ENCODE peak calls at places on chromosome 20, in seven cellular contexts. J is hepatocyte; Q is left lung; Y is CD8-positive, alpha-beta memory T cell; A is uterus; I is RWPE1; K is aorta. H is an unnamed sample.

GRCh38 chr20:2394411-2395055 is 13.8 kb downstream of the TGM6 start:
- DNase-seq in J (no peak), Q (no peak), Y (no peak), A (no peak), I (no peak), K (no peak), H (no peak)

GRCh38 chr20:37295595-37295994 is 6.1 kb downstream of the MANBAL start:
- DNase-seq in J (no peak), Q (no peak), Y (no peak), A (no peak), I (peak), K (no peak), H (no peak)

GRCh38 chr20:57097245-57097935 is 169.1 kb downstream of the BMP7 start:
- DNase-seq in J (no peak), Q (no peak), Y (no peak), A (no peak), I (no peak), K (no peak), H (no peak)

GRCh38 chr20:4808872-4809271 is 87.2 kb downstream of the PRND start:
- DNase-seq in J (no peak), Q (no peak), Y (no peak), A (no peak), I (no peak), K (no peak), H (no peak)

GRCh38 chr20:10621159-10621558 is 52.6 kb downstream of the JAG1 start:
- DNase-seq in J (no peak), Q (no peak), Y (no peak), A (no peak), I (no peak), K (no peak), H (no peak)

GRCh38 chr20:39874049-39874893 is 814.8 kb downstream of the MAFB start:
- DNase-seq in J (peak), Q (no peak), Y (no peak), A (peak), I (peak), K (peak), H (peak)

GRCh38 chr20:142290-142689 is at the start of gene DEFB126:
- DNase-seq in J (no peak), Q (no peak), Y (no peak), A (no peak), I (no peak), K (no peak), H (no peak)

GRCh38 chr20:17522528-17522927 is 8.7 kb downstream of the BFSP1 start:
- DNase-seq in J (no peak), Q (no peak), Y (no peak), A (no peak), I (no peak), K (no peak), H (no peak)

GRCh38 chr20:4633379-4633778 is 88.3 kb upstream of the PRND start:
- DNase-seq in J (no peak), Q (no peak), Y (no peak), A (no peak), I (no peak), K (no peak), H (no peak)

GRCh38 chr20:54172856-54173652 is 732 bp downstream of the CYP24A1 start:
- DNase-seq in J (no peak), Q (no peak), Y (no peak), A (no peak), I (no peak), K (no peak), H (no peak)

GRCh38 chr20:843908-844307 is 10.4 kb downstream of the FAM110A start:
- DNase-seq in J (no peak), Q (no peak), Y (no peak), A (no peak), I (peak), K (peak), H (no peak)

GRCh38 chr20:59163641-59164530 is at the start of gene ZNF831:
- DNase-seq in J (no peak), Q (no peak), Y (peak), A (no peak), I (no peak), K (no peak), H (no peak)
- H3K27ac ChIP-seq in J (no peak), Q (peak), Y (peak), A (no peak), I (no peak), K (no peak), H (no peak)

GRCh38 chr20:14245368-14245970 is 91.9 kb downstream of the FLRT3 start:
- DNase-seq in J (peak), Q (no peak), Y (no peak), A (no peak), I (no peak), K (no peak), H (no peak)
- H3K27ac ChIP-seq in J (no peak), Q (no peak), Y (no peak), A (no peak), I (no peak), K (no peak), H (no peak)

GRCh38 chr20:34302723-34303528 is at the start of gene AHCY:
- DNase-seq in J (peak), Q (peak), Y (peak), A (peak), I (peak), K (peak), H (peak)
- H3K27ac ChIP-seq in J (peak), Q (peak), Y (peak), A (peak), I (peak), K (peak), H (peak)

GRCh38 chr20:41214202-41214601 is 76.9 kb downstream of the PLCG1 start:
- DNase-seq in J (no peak), Q (no peak), Y (no peak), A (no peak), I (no peak), K (no peak), H (no peak)
- H3K27ac ChIP-seq in J (no peak), Q (no peak), Y (no peak), A (no peak), I (no peak), K (no peak), H (no peak)

DNA sequence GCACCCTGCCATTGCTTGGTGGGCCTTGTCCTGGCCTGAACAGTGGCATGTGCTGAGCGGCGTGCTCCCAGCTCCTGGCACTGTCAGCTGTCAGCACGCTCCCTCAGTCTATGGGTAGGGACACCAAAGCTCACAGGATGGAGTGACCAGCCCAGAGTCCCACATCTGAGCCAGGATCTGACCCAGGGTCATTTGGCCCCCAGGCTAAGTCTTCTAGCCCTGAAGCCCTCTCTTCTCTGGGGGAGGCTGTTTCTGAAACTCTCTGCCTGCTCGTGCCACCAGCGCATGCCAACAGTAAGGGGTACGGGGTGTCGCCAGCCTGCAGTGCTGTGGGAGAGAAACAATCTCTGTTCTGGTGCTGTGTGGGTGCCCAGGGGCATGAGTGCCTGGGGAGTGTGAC is 37.1 kb downstream of the CDH4 start:
- DNase-seq in J (no peak), Q (no peak), Y (no peak), A (no peak), I (no peak), K (no peak), H (no peak)
- H3K27ac ChIP-seq in J (no peak), Q (no peak), Y (no peak), A (no peak), I (no peak), K (no peak), H (no peak)

DNA sequence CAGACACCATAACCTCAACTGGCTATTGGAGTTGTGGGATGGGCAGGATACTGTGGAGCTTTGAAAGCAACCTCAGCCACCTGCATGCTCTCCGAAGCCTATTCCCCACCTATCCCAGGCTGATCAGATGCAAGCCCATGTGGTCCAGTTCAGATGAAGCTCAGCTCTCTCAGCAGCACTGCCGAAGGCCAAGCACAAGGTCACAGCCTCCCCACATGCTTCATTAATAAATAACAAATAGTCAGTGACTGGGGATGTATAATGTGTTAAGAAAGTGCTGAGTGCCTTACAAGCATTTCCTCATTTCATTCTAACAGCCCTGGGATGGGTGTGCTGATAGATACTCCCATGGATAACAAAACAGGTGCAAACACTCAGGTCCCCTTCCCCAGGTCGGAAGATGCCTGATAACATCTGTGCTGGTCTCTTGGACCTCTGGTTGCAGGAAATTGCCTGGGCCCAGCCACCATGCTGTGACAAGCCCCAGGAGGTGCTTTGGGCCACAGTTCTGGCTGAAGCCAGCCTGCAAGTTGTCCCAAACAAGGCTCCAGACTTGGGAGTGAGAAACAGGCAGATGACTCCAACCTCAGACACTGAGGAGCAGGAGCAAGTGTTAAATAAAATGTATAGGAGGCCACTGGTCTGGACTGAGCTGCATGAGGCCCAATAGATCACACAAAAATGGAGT is 3.7 kb downstream of the ACSS1 start:
- DNase-seq in J (no peak), Q (no peak), Y (no peak), A (peak), I (no peak), K (no peak), H (no peak)
- H3K27ac ChIP-seq in J (peak), Q (peak), Y (no peak), A (peak), I (no peak), K (peak), H (no peak)

GRCh38 chr20:31680286-31681127 is 42.2 kb downstream of the BCL2L1 start:
- DNase-seq in J (no peak), Q (no peak), Y (no peak), A (no peak), I (no peak), K (no peak), H (no peak)

GRCh38 chr20:31681769-31682168 is 40.9 kb downstream of the BCL2L1 start:
- DNase-seq in J (no peak), Q (no peak), Y (no peak), A (no peak), I (no peak), K (no peak), H (no peak)

GRCh38 chr20:31682927-31683326 is 39.7 kb downstream of the BCL2L1 start:
- DNase-seq in J (no peak), Q (no peak), Y (no peak), A (no peak), I (no peak), K (no peak), H (no peak)

GRCh38 chr20:31681128-31681727 is 41.4 kb downstream of the BCL2L1 start:
- DNase-seq in J (no peak), Q (no peak), Y (no peak), A (no peak), I (no peak), K (no peak), H (no peak)

DNA sequence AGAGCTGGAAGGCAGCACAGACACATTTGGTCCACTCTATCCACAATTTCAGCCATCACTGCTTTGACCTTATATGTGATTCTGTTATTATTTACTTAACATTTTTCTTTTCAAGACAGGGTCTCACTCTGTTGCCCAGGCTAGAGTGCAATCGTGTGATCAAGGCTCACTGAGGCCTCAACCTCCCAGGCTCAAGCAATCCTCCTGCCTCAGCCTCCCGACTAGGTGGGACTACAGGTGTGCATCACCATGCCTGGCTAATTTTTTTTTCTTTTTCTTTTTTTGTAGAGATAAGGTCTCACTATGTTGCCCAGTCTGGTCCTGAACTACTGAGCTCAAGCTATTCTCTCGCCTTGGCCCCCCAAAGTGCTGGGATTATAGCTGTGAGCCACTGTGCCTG is 40.3 kb downstream of the BCL2L1 start:
- DNase-seq in J (no peak), Q (no peak), Y (no peak), A (no peak), I (no peak), K (no peak), H (no peak)
- H3K27ac ChIP-seq in J (no peak), Q (peak), Y (no peak), A (no peak), I (no peak), K (no peak), H (no peak)

H was measured in ovary.